ENCODE peak calls at places on chromosome 9, in four cellular contexts. T is IMR-90, D is K562, M is GM12878. I is an unnamed sample.

GRCh38 chr9:126464694-126465441 is 138.2 kb downstream of the MVB12B start:
- DNase-seq in T (no peak), D (no peak), M (no peak), I (no peak)

GRCh38 chr9:35859310-35859994 is 10.7 kb downstream of the OR13J1 start:
- DNase-seq in T (peak), D (no peak), M (no peak), I (no peak)

GRCh38 chr9:88932766-88933165 is 58.5 kb upstream of the S1PR3 start:
- DNase-seq in T (no peak), D (peak), M (no peak), I (no peak)

GRCh38 chr9:84000186-84000585 is 19.6 kb downstream of the RMI1 start:
- DNase-seq in T (peak), D (no peak), M (no peak), I (no peak)

GRCh38 chr9:87799503-87799902 is 73.6 kb downstream of the CTSL start:
- DNase-seq in T (no peak), D (no peak), M (no peak), I (no peak)

GRCh38 chr9:94511134-94511942 is 43.5 kb upstream of the PCAT7 start:
- DNase-seq in T (no peak), D (no peak), M (no peak), I (no peak)

GRCh38 chr9:14768561-14769234 is 46.2 kb upstream of the CER1 start:
- DNase-seq in T (peak), D (peak), M (no peak), I (peak)

GRCh38 chr9:36306481-36307306 is 48.4 kb upstream of the GNE start:
- DNase-seq in T (peak), D (no peak), M (no peak), I (peak)

GRCh38 chr9:32968101-32969011 is 33.1 kb downstream of the APTX start:
- DNase-seq in T (peak), D (peak), M (no peak), I (peak)

GRCh38 chr9:131837836-131838235 is 98.0 kb upstream of the RAPGEF1 start:
- DNase-seq in T (no peak), D (no peak), M (no peak), I (no peak)

GRCh38 chr9:36900136-36900855 is 133.8 kb downstream of the PAX5 start:
- DNase-seq in T (no peak), D (peak), M (no peak), I (no peak)

GRCh38 chr9:133609311-133610098 is at the start of gene FAM163B:
- DNase-seq in T (peak), D (peak), M (no peak), I (peak)

DNA sequence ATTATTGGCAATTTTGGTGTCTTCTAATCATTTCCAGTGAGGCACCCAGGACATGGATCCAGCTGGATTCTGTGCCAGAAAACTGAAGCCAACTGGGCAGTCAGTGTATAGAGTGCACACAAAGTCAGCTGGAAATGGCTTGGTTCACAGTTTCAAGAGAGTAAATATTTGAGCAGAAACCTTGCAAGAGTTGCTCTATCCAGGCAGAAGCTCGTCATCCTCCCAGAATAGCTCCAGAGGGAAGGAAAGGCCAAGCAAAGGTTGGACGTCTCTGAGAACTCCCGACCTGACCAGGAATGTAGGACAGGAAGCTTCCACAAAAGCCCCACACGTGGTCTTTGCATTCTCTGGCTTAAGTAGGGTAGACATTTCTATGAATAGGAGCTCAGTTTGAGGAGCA is 72.9 kb upstream of the FCN2 start:
- DNase-seq in T (peak), D (no peak), M (no peak), I (peak)
- TF ChIP-seq FOS in T (no peak), D (no peak), M (no peak), I (no peak)

GRCh38 chr9:93098236-93098946 is 2.4 kb downstream of the CARD19 start:
- DNase-seq in T (peak), D (peak), M (no peak), I (peak)

GRCh38 chr9:93097496-93098205 is 1.6 kb downstream of the CARD19 start:
- DNase-seq in T (peak), D (no peak), M (no peak), I (peak)

GRCh38 chr9:93096811-93097382 is 880 bp downstream of the CARD19 start:
- DNase-seq in T (no peak), D (no peak), M (no peak), I (no peak)

GRCh38 chr9:93100265-93100636 is 4.2 kb downstream of the CARD19 start:
- DNase-seq in T (no peak), D (no peak), M (no peak), I (no peak)

GRCh38 chr9:93099551-93100264 is 3.7 kb downstream of the CARD19 start:
- DNase-seq in T (no peak), D (no peak), M (no peak), I (no peak)
- TF ChIP-seq FOS in T (no peak), D (no peak), M (no peak), I (no peak)

GRCh38 chr9:73807956-73808355 is 656.3 kb downstream of the ANXA1 start:
- DNase-seq in T (no peak), D (no peak), M (no peak), I (no peak)
- TF ChIP-seq FOS in T (no peak), D (no peak), M (no peak), I (no peak)

GRCh38 chr9:76366275-76366674 is 28.0 kb downstream of the RFK start:
- DNase-seq in T (no peak), D (no peak), M (no peak), I (no peak)

GRCh38 chr9:76370656-76371055 is 23.6 kb downstream of the RFK start:
- DNase-seq in T (no peak), D (no peak), M (no peak), I (no peak)

GRCh38 chr9:76369583-76369982 is 24.6 kb downstream of the RFK start:
- DNase-seq in T (peak), D (no peak), M (peak), I (peak)

GRCh38 chr9:76359365-76359764 is 34.9 kb downstream of the RFK start:
- DNase-seq in T (no peak), D (peak), M (no peak), I (no peak)

DNA sequence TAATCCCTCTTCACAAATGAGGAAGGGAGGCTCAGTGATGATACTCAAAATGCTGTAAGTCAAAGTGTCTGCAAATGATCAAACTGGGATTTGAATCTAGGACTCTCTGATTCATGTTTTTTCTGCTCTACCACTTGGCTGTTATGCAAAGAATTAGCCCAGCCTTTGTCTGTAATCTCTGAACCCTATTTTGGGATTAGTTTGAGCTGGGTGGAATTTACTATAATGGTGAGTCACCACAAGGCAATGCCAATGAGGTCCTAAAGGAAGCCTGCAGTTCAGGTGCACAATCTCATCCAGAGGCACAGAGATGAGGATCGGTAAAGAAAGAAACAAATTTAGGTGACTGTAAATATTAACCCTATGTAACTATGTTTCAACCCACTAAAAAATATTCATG is 29.2 kb downstream of the RFK start:
- DNase-seq in T (peak), D (no peak), M (no peak), I (peak)
- TF ChIP-seq FOS in T (no peak), D (no peak), M (no peak), I (peak)

GRCh38 chr9:109401990-109402318 is 81.1 kb upstream of the EPB41L4B start:
- DNase-seq in T (peak), D (no peak), M (no peak), I (no peak)
- TF ChIP-seq FOS in T (no peak), D (no peak), M (no peak), I (no peak)

GRCh38 chr9:764105-764524 is 77.4 kb upstream of the DMRT1 start:
- DNase-seq in T (peak), D (peak), M (no peak), I (peak)
- TF ChIP-seq FOS in T (no peak), D (no peak), M (no peak), I (no peak)

DNA sequence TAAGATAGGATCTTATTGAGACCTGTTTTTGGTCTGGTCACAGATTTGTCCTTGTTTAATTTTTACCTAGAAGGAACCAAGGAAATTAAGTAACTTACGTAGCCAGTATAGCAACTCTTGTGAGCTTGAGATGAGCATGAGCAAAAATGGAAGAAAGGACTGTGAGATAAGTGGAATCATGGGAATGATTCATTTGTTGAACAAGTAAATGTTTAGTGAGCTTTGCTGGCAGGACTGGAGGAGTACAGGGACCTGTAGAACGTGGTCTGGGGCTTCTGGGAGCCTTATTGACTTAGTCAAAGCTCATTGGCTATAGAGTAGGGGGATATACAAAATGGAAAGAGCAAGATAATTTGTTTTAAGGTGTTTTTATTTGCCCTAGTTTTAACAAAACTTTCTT is 3.0 kb downstream of the RAD23B start:
- DNase-seq in T (peak), D (peak), M (no peak), I (peak)
- TF ChIP-seq FOS in T (no peak), D (no peak), M (no peak), I (no peak)